ENCODE peak calls at places on chromosomes 6 and 20, in four cellular contexts. Y is activated CD4-positive, alpha-beta T cell treated with anti-CD3 and anti-CD28 coated beads, Interleukin-2, amount 50 U/mL, for 24 hours; Z is globus pallidus; I is brain microvascular endothelial cell. S is an unnamed sample.

GRCh38 chr6:41523957-41524633 is 22.1 kb upstream of the FOXP4 start:
- DNase-seq in Y (no peak), Z (no peak), I (no peak), S (no peak)

GRCh38 chr6:55449219-55449618 is 122.0 kb downstream of the GFRAL start:
- DNase-seq in Y (no peak), Z (no peak), I (no peak), S (no peak)

GRCh38 chr20:3229798-3230197 is 9.2 kb downstream of the SLC4A11 start:
- DNase-seq in Y (no peak), Z (no peak), I (no peak), S (no peak)

GRCh38 chr6:150567823-150568383 is 31.8 kb upstream of the PLEKHG1 start:
- DNase-seq in Y (no peak), Z (no peak), I (no peak), S (no peak)

GRCh38 chr6:136181858-136182257 is 68.3 kb downstream of the MTFR2 start:
- DNase-seq in Y (no peak), Z (no peak), I (no peak), S (no peak)

GRCh38 chr6:15256538-15257222 is 10.8 kb downstream of the JARID2 start:
- DNase-seq in Y (no peak), Z (no peak), I (no peak), S (no peak)

GRCh38 chr20:50594231-50594590 is 84.0 kb downstream of the PTPN1 start:
- DNase-seq in Y (no peak), Z (no peak), I (no peak), S (no peak)

GRCh38 chr6:4435981-4436445 is 300.6 kb upstream of the ECI2 start:
- DNase-seq in Y (no peak), Z (no peak), I (no peak), S (no peak)

GRCh38 chr6:127013865-127014264 is 104.6 kb upstream of the RSPO3 start:
- DNase-seq in Y (no peak), Z (no peak), I (no peak), S (no peak)

GRCh38 chr20:33169176-33169794 is 1.3 kb downstream of the BPIFA2 start:
- DNase-seq in Y (peak), Z (no peak), I (peak), S (no peak)

GRCh38 chr6:110878751-110879539 is 4.4 kb downstream of the AMD1 start:
- DNase-seq in Y (no peak), Z (peak), I (peak), S (no peak)

GRCh38 chr20:13012886-13013285 is 4.1 kb downstream of the SPTLC3 start:
- DNase-seq in Y (no peak), Z (no peak), I (no peak), S (no peak)

GRCh38 chr6:144334150-144334708 is 49.1 kb downstream of the UTRN start:
- DNase-seq in Y (no peak), Z (no peak), I (no peak), S (peak)

GRCh38 chr6:89208551-89208950 is 8.6 kb downstream of the GABRR1 start:
- DNase-seq in Y (no peak), Z (no peak), I (no peak), S (no peak)

GRCh38 chr20:57473246-57474042 is 51.5 kb downstream of the CTCFL start:
- DNase-seq in Y (no peak), Z (no peak), I (no peak), S (no peak)

GRCh38 chr20:23116301-23117089 is 30.4 kb upstream of the CD93 start:
- DNase-seq in Y (no peak), Z (no peak), I (no peak), S (no peak)

GRCh38 chr20:4674672-4675071 is 47.0 kb upstream of the PRND start:
- DNase-seq in Y (no peak), Z (no peak), I (no peak), S (no peak)

GRCh38 chr6:3551716-3552511 is 95.1 kb upstream of the SLC22A23 start:
- DNase-seq in Y (no peak), Z (no peak), I (no peak), S (no peak)

GRCh38 chr6:134034951-134035822 is 17.2 kb downstream of the SLC2A12 start:
- DNase-seq in Y (no peak), Z (peak), I (no peak), S (no peak)

GRCh38 chr6:150698421-150698820 is 98.7 kb downstream of the PLEKHG1 start:
- DNase-seq in Y (no peak), Z (no peak), I (no peak), S (no peak)

GRCh38 chr20:51460163-51460562 is 82.4 kb downstream of the NFATC2 start:
- DNase-seq in Y (no peak), Z (no peak), I (no peak), S (no peak)

GRCh38 chr6:14452567-14453527 is 335.3 kb downstream of the CD83 start:
- DNase-seq in Y (no peak), Z (no peak), I (no peak), S (peak)

GRCh38 chr6:10999994-11000393 is 44.1 kb downstream of the ELOVL2 start:
- DNase-seq in Y (no peak), Z (peak), I (peak), S (no peak)

GRCh38 chr20:3003416-3003815 is 40.0 kb upstream of the GNRH2 start:
- DNase-seq in Y (no peak), Z (no peak), I (no peak), S (no peak)

GRCh38 chr6:55569638-55570037 is 9.4 kb downstream of the HMGCLL1 start:
- DNase-seq in Y (no peak), Z (no peak), I (no peak), S (no peak)

GRCh38 chr6:139531148-139531547 is 156.7 kb upstream of the CITED2 start:
- DNase-seq in Y (no peak), Z (no peak), I (peak), S (no peak)

GRCh38 chr6:18102783-18103509 is 19.5 kb downstream of the NHLRC1 start:
- DNase-seq in Y (no peak), Z (no peak), I (no peak), S (no peak)

GRCh38 chr6:41122373-41122772 is 31.8 kb downstream of the TREML1 start:
- DNase-seq in Y (no peak), Z (no peak), I (peak), S (no peak)

GRCh38 chr6:128316258-128316952 is 204.0 kb downstream of the PTPRK start:
- DNase-seq in Y (no peak), Z (no peak), I (no peak), S (no peak)

GRCh38 chr6:132812756-132813172 is 1.6 kb upstream of the RPS12 start:
- DNase-seq in Y (no peak), Z (no peak), I (no peak), S (no peak)

GRCh38 chr20:49883246-49883802 is 32.0 kb downstream of the SPATA2 start:
- DNase-seq in Y (no peak), Z (no peak), I (no peak), S (no peak)

GRCh38 chr6:127391019-127391974 is 47.9 kb upstream of the ECHDC1 start:
- DNase-seq in Y (no peak), Z (no peak), I (no peak), S (no peak)

GRCh38 chr20:49297605-49298530 is 20.0 kb upstream of the ZNFX1 start:
- DNase-seq in Y (no peak), Z (no peak), I (no peak), S (no peak)

GRCh38 chr20:39898467-39898852 is 790.6 kb downstream of the MAFB start:
- DNase-seq in Y (no peak), Z (no peak), I (no peak), S (no peak)

GRCh38 chr6:150741633-150742200 is 123.8 kb upstream of the MTHFD1L start:
- DNase-seq in Y (no peak), Z (no peak), I (no peak), S (no peak)

GRCh38 chr20:38304845-38305447 is 990 bp downstream of the BPI start:
- DNase-seq in Y (no peak), Z (no peak), I (peak), S (no peak)

S was measured in central memory CD8-positive, alpha-beta T cell.